ENCODE peak calls at places on chromosome 19, in four cellular contexts. M is endothelial cell of umbilical vein, V is K562, D is GM12878. H is an unnamed sample.

GRCh38 chr19:41792513-41793413 is 3.6 kb upstream of the CEACAM3 start:
- DNase-seq in M (peak; percentile 46), V (peak; percentile 75), D (no peak), H (peak; percentile 36)

GRCh38 chr19:43532571-43532961 is 422 bp upstream of the ZNF575 start:
- DNase-seq in M (no peak), V (no peak), D (no peak), H (no peak)

GRCh38 chr19:17021793-17022590 is 4.6 kb downstream of the CPAMD8 start:
- DNase-seq in M (peak; percentile 60), V (no peak), D (no peak), H (peak; percentile 26)

GRCh38 chr19:2841858-2842574 is 741 bp downstream of the ZNF555 start:
- DNase-seq in M (no peak), V (peak; percentile 61), D (no peak), H (no peak)

GRCh38 chr19:45368737-45369340 is 1.5 kb downstream of the ERCC2 start:
- DNase-seq in M (no peak), V (no peak), D (no peak), H (no peak)

GRCh38 chr19:35868172-35868822 is at the start of gene APLP1:
- DNase-seq in M (peak; percentile 39), V (peak; percentile 91), D (no peak), H (no peak)

GRCh38 chr19:51777570-51778460 is 16.8 kb downstream of the FPR2 start:
- DNase-seq in M (peak; percentile 52), V (peak; percentile 71), D (no peak), H (peak; percentile 80)

GRCh38 chr19:50333737-50334617 is 4.8 kb upstream of the KCNC3 start:
- DNase-seq in M (no peak), V (peak; percentile 99), D (no peak), H (no peak)

GRCh38 chr19:7832781-7833180 is 2.8 kb downstream of the EVI5L start:
- DNase-seq in M (peak; percentile 20), V (no peak), D (no peak), H (no peak)

GRCh38 chr19:2034729-2035589 is 16.1 kb downstream of the MKNK2 start:
- DNase-seq in M (no peak), V (peak; percentile 94), D (no peak), H (peak; percentile 8)

GRCh38 chr19:49453757-49454248 is 778 bp downstream of the ALDH16A1 start:
- DNase-seq in M (no peak), V (peak; percentile 70), D (no peak), H (no peak)

GRCh38 chr19:34189199-34189916 is 17.1 kb downstream of the LSM14A start:
- DNase-seq in M (no peak), V (no peak), D (no peak), H (no peak)

GRCh38 chr19:45395524-45396388 is 9.1 kb downstream of the PPP1R13L start:
- DNase-seq in M (no peak), V (peak; percentile 4), D (no peak), H (no peak)

GRCh38 chr19:1067341-1068103 is 555 bp downstream of the ARHGAP45 start:
- DNase-seq in M (no peak), V (peak; percentile 48), D (no peak), H (no peak)

GRCh38 chr19:55526216-55527196 is 10.4 kb downstream of the SBK2 start:
- DNase-seq in M (peak; percentile 59), V (no peak), D (no peak), H (peak; percentile 87)
- TF ChIP-seq FOS in M (no peak), V (no peak), D (no peak), H (no peak)

GRCh38 chr19:37329686-37330085 is 41.2 kb upstream of the ZNF527 start:
- DNase-seq in M (no peak), V (no peak), D (no peak), H (no peak)
- TF ChIP-seq FOS in M (no peak), V (no peak), D (no peak), H (no peak)

GRCh38 chr19:5914946-5915781 is 1.1 kb downstream of the CAPS start:
- DNase-seq in M (no peak), V (no peak), D (no peak), H (no peak)
- TF ChIP-seq FOS in M (no peak), V (no peak), D (no peak), H (no peak)

GRCh38 chr19:12945479-12946091 is at the start of gene RAD23A:
- DNase-seq in M (peak; percentile 99), V (peak; percentile 88), D (peak; percentile 94), H (peak; percentile 98)
- TF ChIP-seq FOS in M (peak; percentile 18), V (peak; percentile 13), D (no peak), H (peak; percentile 52)

GRCh38 chr19:38851622-38852230 is 1.9 kb upstream of the HNRNPL start:
- DNase-seq in M (peak; percentile 86), V (peak; percentile 88), D (no peak), H (peak; percentile 88)

GRCh38 chr19:38853214-38853613 is 3.4 kb upstream of the HNRNPL start:
- DNase-seq in M (no peak), V (no peak), D (no peak), H (no peak)

GRCh38 chr19:38850976-38851621 is 1.3 kb upstream of the HNRNPL start:
- DNase-seq in M (peak; percentile 19), V (no peak), D (no peak), H (no peak)

GRCh38 chr19:38850231-38850975 is 617 bp upstream of the HNRNPL start:
- DNase-seq in M (peak; percentile 100), V (peak; percentile 93), D (peak; percentile 100), H (peak; percentile 100)

DNA sequence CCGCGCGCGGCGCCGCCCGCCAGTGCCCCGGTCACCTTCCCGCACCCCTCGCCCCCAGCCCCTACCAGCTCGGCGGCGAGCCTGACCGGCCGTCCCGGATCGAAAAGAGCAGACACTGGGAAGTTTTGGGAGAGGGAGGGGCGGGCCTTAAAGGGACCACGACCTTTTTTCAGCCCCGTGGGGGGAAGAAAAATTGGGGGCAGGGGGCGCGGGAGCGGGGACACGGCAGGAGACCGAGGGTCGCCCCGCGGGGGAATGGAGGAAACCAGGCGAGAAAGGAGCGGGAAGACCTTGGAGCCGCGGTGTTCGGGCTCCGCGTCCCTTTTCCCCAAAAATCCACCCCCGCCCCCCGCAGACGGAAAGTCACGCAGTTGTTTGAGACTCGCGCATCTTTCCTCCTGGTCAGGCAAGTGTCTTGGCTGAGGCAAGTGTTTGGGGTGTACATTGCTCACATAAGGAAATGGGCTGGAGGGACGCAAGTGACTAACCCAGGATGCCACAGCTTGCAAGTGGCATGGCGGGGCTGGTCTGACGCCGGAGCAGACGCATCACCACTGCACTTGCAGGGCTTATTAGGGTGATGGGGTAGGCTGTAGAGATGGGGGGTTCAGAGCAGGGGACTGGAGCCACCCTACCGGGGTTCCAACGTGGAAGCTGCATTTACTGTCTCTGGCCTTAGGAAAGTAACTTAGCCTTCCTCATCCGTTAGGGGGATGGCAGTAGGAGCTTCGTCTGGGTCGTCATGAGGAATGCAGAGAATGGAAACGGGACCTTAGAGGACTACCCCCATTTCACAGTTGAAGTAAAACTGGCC is 2.7 kb upstream of the HNRNPL start:
- DNase-seq in M (peak; percentile 51), V (no peak), D (no peak), H (peak; percentile 79)
- TF ChIP-seq FOS in M (no peak), V (no peak), D (no peak), H (no peak)

H was measured in IMR-90.